ENCODE peak calls at places on chromosome 12, in six cellular contexts. One of them, this sample, is unnamed. For H3K27me3, the result is how much of the 10 kb centered on the place peaks cover.

GRCh38 chr12:106289196-106289681 is 13.3 kb upstream of the TCP11L2 start:
- DNase-seq in SK-N-SH: no peak
- DNase-seq in cardiac muscle cell: no peak
- DNase-seq in tibial artery: no peak
- DNase-seq in HepG2: no peak
- DNase-seq in ovary: no peak
- DNase-seq in this sample: no peak

GRCh38 chr12:119512772-119513497 is 80.6 kb upstream of the TMEM233 start:
- DNase-seq in ovary: no peak
- DNase-seq in tibial artery: no peak
- DNase-seq in cardiac muscle cell: peak
- DNase-seq in HepG2: peak
- DNase-seq in SK-N-SH: no peak
- DNase-seq in this sample: peak

GRCh38 chr12:110600254-110600653 is 13.7 kb upstream of the TCTN1 start:
- DNase-seq in SK-N-SH: peak
- DNase-seq in ovary: no peak
- DNase-seq in tibial artery: no peak
- DNase-seq in cardiac muscle cell: no peak
- DNase-seq in HepG2: peak
- DNase-seq in this sample: no peak

GRCh38 chr12:62719027-62719426 is 215.9 kb downstream of the PPM1H start:
- DNase-seq in ovary: no peak
- DNase-seq in tibial artery: no peak
- DNase-seq in HepG2: no peak
- DNase-seq in SK-N-SH: no peak
- DNase-seq in cardiac muscle cell: no peak
- DNase-seq in this sample: no peak

GRCh38 chr12:106342397-106343212 is 14.9 kb upstream of the POLR3B start:
- DNase-seq in SK-N-SH: no peak
- DNase-seq in tibial artery: peak
- DNase-seq in HepG2: peak
- DNase-seq in ovary: peak
- DNase-seq in cardiac muscle cell: peak
- DNase-seq in this sample: peak

GRCh38 chr12:56081393-56082347 is 1.7 kb downstream of the ERBB3 start:
- DNase-seq in HepG2: peak
- DNase-seq in tibial artery: no peak
- DNase-seq in cardiac muscle cell: peak
- DNase-seq in SK-N-SH: no peak
- DNase-seq in ovary: no peak
- DNase-seq in this sample: no peak

GRCh38 chr12:82862069-82862841 is 175.5 kb downstream of the TMTC2 start:
- DNase-seq in tibial artery: no peak
- DNase-seq in ovary: no peak
- DNase-seq in SK-N-SH: peak
- DNase-seq in HepG2: no peak
- DNase-seq in cardiac muscle cell: no peak
- DNase-seq in this sample: no peak

GRCh38 chr12:62435337-62436163 is 31.1 kb upstream of the MON2 start:
- DNase-seq in HepG2: peak
- DNase-seq in ovary: peak
- DNase-seq in SK-N-SH: peak
- DNase-seq in tibial artery: peak
- DNase-seq in cardiac muscle cell: peak
- DNase-seq in this sample: peak

GRCh38 chr12:94707892-94708291 is 57.5 kb upstream of the TMCC3 start:
- DNase-seq in ovary: peak
- DNase-seq in tibial artery: peak
- DNase-seq in HepG2: no peak
- DNase-seq in SK-N-SH: no peak
- DNase-seq in cardiac muscle cell: peak
- DNase-seq in this sample: no peak

GRCh38 chr12:79686171-79686570 is 4.6 kb downstream of the PAWR start:
- DNase-seq in HepG2: no peak
- DNase-seq in tibial artery: no peak
- DNase-seq in SK-N-SH: no peak
- DNase-seq in cardiac muscle cell: no peak
- DNase-seq in ovary: no peak
- DNase-seq in this sample: no peak

GRCh38 chr12:79688376-79689040 is 2.3 kb downstream of the PAWR start:
- DNase-seq in cardiac muscle cell: no peak
- DNase-seq in SK-N-SH: no peak
- DNase-seq in HepG2: no peak
- DNase-seq in tibial artery: no peak
- DNase-seq in ovary: no peak
- DNase-seq in this sample: no peak

GRCh38 chr12:79689041-79689476 is 1.7 kb downstream of the PAWR start:
- DNase-seq in tibial artery: no peak
- DNase-seq in HepG2: peak
- DNase-seq in ovary: no peak
- DNase-seq in SK-N-SH: no peak
- DNase-seq in cardiac muscle cell: no peak
- DNase-seq in this sample: no peak

GRCh38 chr12:79689477-79690155 is 1.1 kb downstream of the PAWR start:
- DNase-seq in ovary: peak
- DNase-seq in tibial artery: peak
- DNase-seq in SK-N-SH: peak
- DNase-seq in HepG2: peak
- DNase-seq in cardiac muscle cell: peak
- DNase-seq in this sample: peak

DNA sequence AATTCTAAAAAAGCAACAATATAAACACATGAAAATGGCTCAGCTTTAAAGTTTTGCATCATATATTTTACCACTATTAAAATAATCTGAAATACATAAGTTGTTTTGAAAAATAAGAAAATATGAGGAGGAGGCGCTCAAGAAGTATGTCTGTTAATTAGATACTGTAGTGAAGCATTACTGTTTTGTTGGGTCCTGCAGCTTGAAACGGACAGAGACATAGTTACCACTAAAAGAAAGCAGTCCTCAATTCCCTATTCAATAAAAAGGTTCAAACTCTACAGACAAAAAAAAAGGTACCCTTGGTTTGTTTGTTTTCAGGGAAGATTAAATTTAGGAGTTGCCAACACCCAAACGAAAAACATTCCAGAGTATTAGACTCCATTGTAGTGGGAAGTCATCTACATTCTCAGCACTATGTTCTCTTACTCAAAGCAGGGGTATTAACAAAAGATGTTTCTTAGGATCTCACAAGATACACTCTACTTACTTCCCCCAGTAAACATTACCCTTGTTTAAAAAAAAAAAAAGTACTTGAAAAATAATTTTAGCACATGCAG is 3.0 kb downstream of the PAWR start:
- DNase-seq in tibial artery: no peak
- DNase-seq in HepG2: no peak
- DNase-seq in cardiac muscle cell: no peak
- DNase-seq in SK-N-SH: no peak
- DNase-seq in ovary: no peak
- DNase-seq in this sample: peak
- H3K27ac ChIP-seq in tibial artery: peak
- H3K27ac ChIP-seq in HepG2: peak
- H3K27ac ChIP-seq in cardiac muscle cell: no peak
- H3K27ac ChIP-seq in SK-N-SH: no peak
- H3K27ac ChIP-seq in ovary: no peak
- H3K27ac ChIP-seq in this sample: peak

DNA sequence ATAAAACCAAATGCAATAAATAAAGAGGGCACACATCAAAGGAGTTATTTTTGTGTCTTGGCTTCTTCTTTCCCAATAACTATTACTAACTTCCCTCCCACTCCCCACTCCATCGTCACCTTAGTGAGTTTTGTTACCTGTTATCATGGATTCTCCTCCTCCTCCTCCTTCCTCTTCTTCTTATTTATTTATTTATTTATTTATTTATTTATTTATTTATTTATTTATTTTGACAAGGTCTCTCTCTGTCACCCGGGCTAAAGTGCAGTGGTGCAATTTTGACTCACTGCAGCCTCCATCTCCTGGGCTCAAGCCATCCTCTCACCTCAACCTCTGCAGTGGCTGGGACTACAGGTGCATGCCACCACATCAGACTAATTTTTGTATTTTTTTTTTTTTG is 26.4 kb downstream of the WIF1 start:
- DNase-seq in cardiac muscle cell: no peak
- DNase-seq in HepG2: no peak
- DNase-seq in SK-N-SH: no peak
- DNase-seq in tibial artery: no peak
- DNase-seq in ovary: no peak
- DNase-seq in this sample: no peak
- H3K27me3 ChIP-seq in cardiac muscle cell: under half
- H3K27me3 ChIP-seq in HepG2: under half
- H3K27me3 ChIP-seq in SK-N-SH: under half
- H3K27me3 ChIP-seq in tibial artery: under half
- H3K27me3 ChIP-seq in ovary: under half
- H3K27me3 ChIP-seq in this sample: under half

GRCh38 chr12:18753481-18754117 is 15.7 kb downstream of the CAPZA3 start:
- DNase-seq in cardiac muscle cell: peak
- DNase-seq in ovary: no peak
- DNase-seq in HepG2: no peak
- DNase-seq in tibial artery: no peak
- DNase-seq in SK-N-SH: no peak
- DNase-seq in this sample: no peak
- H3K27ac ChIP-seq in cardiac muscle cell: peak
- H3K27ac ChIP-seq in ovary: no peak
- H3K27ac ChIP-seq in HepG2: no peak
- H3K27ac ChIP-seq in tibial artery: no peak
- H3K27ac ChIP-seq in SK-N-SH: no peak
- H3K27ac ChIP-seq in this sample: no peak

GRCh38 chr12:132344181-132344580 is 14.8 kb upstream of the GALNT9 start:
- DNase-seq in tibial artery: no peak
- DNase-seq in ovary: no peak
- DNase-seq in HepG2: no peak
- DNase-seq in SK-N-SH: no peak
- DNase-seq in cardiac muscle cell: no peak
- DNase-seq in this sample: no peak

GRCh38 chr12:132343294-132343972 is 14.0 kb upstream of the GALNT9 start:
- DNase-seq in cardiac muscle cell: no peak
- DNase-seq in SK-N-SH: no peak
- DNase-seq in HepG2: no peak
- DNase-seq in tibial artery: no peak
- DNase-seq in ovary: no peak
- DNase-seq in this sample: no peak

GRCh38 chr12:132342322-132342721 is 12.9 kb upstream of the GALNT9 start:
- DNase-seq in ovary: no peak
- DNase-seq in tibial artery: no peak
- DNase-seq in SK-N-SH: no peak
- DNase-seq in HepG2: peak
- DNase-seq in cardiac muscle cell: peak
- DNase-seq in this sample: no peak

GRCh38 chr12:132341318-132342050 is 12.1 kb upstream of the GALNT9 start:
- DNase-seq in cardiac muscle cell: no peak
- DNase-seq in tibial artery: no peak
- DNase-seq in SK-N-SH: no peak
- DNase-seq in HepG2: no peak
- DNase-seq in ovary: no peak
- DNase-seq in this sample: no peak

DNA sequence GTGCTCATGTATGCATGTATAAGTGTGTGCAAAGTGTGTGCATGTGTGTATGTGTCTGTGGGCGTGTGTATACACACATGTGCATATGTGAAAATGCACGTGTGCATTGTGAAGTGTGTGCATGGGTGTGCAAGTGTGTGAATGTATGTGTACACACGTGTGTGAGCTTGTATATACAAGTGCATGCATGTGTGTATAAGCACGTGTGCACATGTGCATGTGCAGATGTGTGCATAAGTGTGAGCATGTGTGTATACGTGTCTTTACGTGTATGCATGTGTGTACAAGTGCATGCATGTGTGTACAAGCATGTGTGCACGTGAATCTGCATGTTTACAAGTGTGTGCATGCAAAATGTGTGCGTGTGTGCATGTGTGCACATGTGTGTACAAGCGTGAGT is 13.4 kb upstream of the GALNT9 start:
- DNase-seq in SK-N-SH: no peak
- DNase-seq in tibial artery: no peak
- DNase-seq in HepG2: no peak
- DNase-seq in ovary: no peak
- DNase-seq in cardiac muscle cell: no peak
- DNase-seq in this sample: no peak
- H3K27me3 ChIP-seq in SK-N-SH: half or more
- H3K27me3 ChIP-seq in tibial artery: under half
- H3K27me3 ChIP-seq in HepG2: half or more
- H3K27me3 ChIP-seq in ovary: under half
- H3K27me3 ChIP-seq in cardiac muscle cell: under half
- H3K27me3 ChIP-seq in this sample: under half

DNA sequence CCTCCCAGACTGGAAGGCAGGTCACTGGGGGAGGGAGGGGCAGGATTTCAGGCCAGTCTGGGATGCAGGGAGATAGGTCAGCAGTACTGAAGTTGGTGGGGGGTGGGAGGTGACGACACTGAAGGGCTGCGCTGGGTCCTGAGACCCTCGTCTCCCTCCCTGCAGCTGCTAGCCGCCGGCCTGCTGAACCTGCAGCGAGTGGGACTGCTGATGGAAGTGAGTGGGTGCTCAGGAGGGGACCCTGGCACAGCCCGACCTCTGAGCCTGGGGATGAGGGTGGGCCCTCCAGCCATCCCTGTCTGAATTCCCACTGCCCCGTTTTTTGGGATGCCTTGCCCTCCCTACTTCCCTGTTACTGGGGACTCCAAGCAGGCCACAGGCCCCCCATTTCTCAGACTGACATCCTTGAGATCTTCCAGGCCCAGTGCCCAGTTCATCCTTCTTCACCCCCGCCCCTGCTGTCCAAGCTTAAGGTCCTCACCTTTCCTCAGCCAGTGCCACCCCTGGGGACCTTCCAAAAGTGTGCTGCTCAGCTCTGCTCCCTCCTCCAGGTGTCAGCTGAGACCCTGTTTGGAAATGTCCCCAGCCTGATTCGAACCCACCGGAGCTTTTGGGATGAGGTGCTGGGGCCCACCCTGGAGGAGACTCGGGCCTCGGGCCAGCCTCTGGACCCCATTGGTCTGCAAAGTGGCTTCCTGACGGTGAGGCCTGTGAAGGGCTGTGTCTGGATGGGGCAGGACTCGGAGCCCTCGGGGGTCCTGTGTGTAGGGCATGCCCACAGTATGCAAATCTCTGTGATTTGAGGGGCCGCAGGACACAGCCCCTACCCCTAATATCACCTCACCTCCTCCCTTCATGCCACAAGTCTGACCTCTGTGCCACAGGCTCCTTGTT is 5.5 kb downstream of the PLEKHG6 start:
- DNase-seq in SK-N-SH: no peak
- DNase-seq in cardiac muscle cell: no peak
- DNase-seq in ovary: no peak
- DNase-seq in tibial artery: no peak
- DNase-seq in HepG2: no peak
- DNase-seq in this sample: no peak
- H3K27ac ChIP-seq in SK-N-SH: no peak
- H3K27ac ChIP-seq in cardiac muscle cell: no peak
- H3K27ac ChIP-seq in ovary: no peak
- H3K27ac ChIP-seq in tibial artery: no peak
- H3K27ac ChIP-seq in HepG2: no peak
- H3K27ac ChIP-seq in this sample: no peak

GRCh38 chr12:15320881-15321280 is 1.4 kb upstream of the PTPRO start:
- DNase-seq in cardiac muscle cell: no peak
- DNase-seq in tibial artery: no peak
- DNase-seq in HepG2: no peak
- DNase-seq in SK-N-SH: no peak
- DNase-seq in ovary: no peak
- DNase-seq in this sample: no peak
- H3K27me3 ChIP-seq in cardiac muscle cell: half or more
- H3K27me3 ChIP-seq in tibial artery: under half
- H3K27me3 ChIP-seq in HepG2: under half
- H3K27me3 ChIP-seq in SK-N-SH: under half
- H3K27me3 ChIP-seq in ovary: under half
- H3K27me3 ChIP-seq in this sample: under half

GRCh38 chr12:122874081-122874480 is 21.8 kb downstream of the VPS37B start:
- DNase-seq in cardiac muscle cell: peak
- DNase-seq in tibial artery: peak
- DNase-seq in SK-N-SH: no peak
- DNase-seq in HepG2: no peak
- DNase-seq in ovary: no peak
- DNase-seq in this sample: no peak
- H3K27ac ChIP-seq in cardiac muscle cell: peak
- H3K27ac ChIP-seq in tibial artery: no peak
- H3K27ac ChIP-seq in SK-N-SH: no peak
- H3K27ac ChIP-seq in HepG2: no peak
- H3K27ac ChIP-seq in ovary: no peak
- H3K27ac ChIP-seq in this sample: no peak